ENCODE peak calls at places on chromosomes 6 and 20, in eight cellular contexts. Q is A549, C is AG09309, P is smooth muscle cell of the brain vasculature, M is astrocyte, O is heart left ventricle, D is OCI-M1, B is brain microvascular endothelial cell. A is an unnamed sample.

GRCh38 chr20:37640600-37641561 is 52.9 kb upstream of the CTNNBL1 start:
- DNase-seq in Q (peak), C (no peak), P (no peak), M (no peak), O (no peak), D (no peak), B (no peak), A (no peak)

GRCh38 chr20:7195704-7196103 is 428.2 kb downstream of the BMP2 start:
- DNase-seq in Q (peak), C (peak), P (peak), M (peak), O (no peak), D (no peak), B (peak), A (no peak)

GRCh38 chr6:87154641-87155271 is 609 bp upstream of the ZNF292 start:
- DNase-seq in Q (peak), C (peak), P (peak), M (peak), O (no peak), D (peak), B (peak), A (no peak)

GRCh38 chr6:57086843-57087242 is 3.1 kb upstream of the ZNF451 start:
- DNase-seq in Q (no peak), C (no peak), P (no peak), M (no peak), O (no peak), D (no peak), B (no peak), A (no peak)

GRCh38 chr20:25033250-25033940 is 24.5 kb downstream of the ACSS1 start:
- DNase-seq in Q (no peak), C (no peak), P (no peak), M (no peak), O (no peak), D (peak), B (no peak), A (peak)

GRCh38 chr20:11329271-11329670 is 588.4 kb upstream of the BTBD3 start:
- DNase-seq in Q (no peak), C (no peak), P (no peak), M (no peak), O (no peak), D (no peak), B (no peak), A (no peak)

GRCh38 chr6:11685411-11686093 is 93.1 kb downstream of the ADTRP start:
- DNase-seq in Q (peak), C (no peak), P (no peak), M (peak), O (no peak), D (no peak), B (peak), A (no peak)

GRCh38 chr6:42028234-42029061 is 21.9 kb upstream of the TAF8 start:
- DNase-seq in Q (peak), C (no peak), P (no peak), M (peak), O (no peak), D (peak), B (peak), A (no peak)

GRCh38 chr6:158706369-158706982 is 56.6 kb downstream of the SYTL3 start:
- DNase-seq in Q (peak), C (no peak), P (no peak), M (peak), O (peak), D (peak), B (peak), A (no peak)

A was measured in pancreas.